ENCODE peak calls at places on chromosome 3, in four cellular contexts. S, X, N and H are unnamed samples. For H3K4me1, the result is how much of the 10 kb centered on the place peaks cover.

GRCh38 chr3:38327335-38328009 is 19.1 kb upstream of the XYLB start:
- DNase-seq in S (no peak), X (no peak), N (no peak), H (no peak)

GRCh38 chr3:56131976-56132590 is 336.2 kb downstream of the ERC2 start:
- DNase-seq in N (no peak), X (no peak), S (no peak), H (no peak)

GRCh38 chr3:15795563-15796308 is 2.0 kb downstream of the ANKRD28 start:
- DNase-seq in N (no peak), X (no peak), S (no peak), H (peak)

GRCh38 chr3:14441920-14442300 is 39.5 kb downstream of the SLC6A6 start:
- DNase-seq in N (no peak), X (no peak), S (no peak), H (no peak)

GRCh38 chr3:119965692-119966091 is 128.6 kb downstream of the GSK3B start:
- DNase-seq in S (no peak), X (no peak), N (no peak), H (no peak)

GRCh38 chr3:135803291-135803690 is 162.2 kb upstream of the PPP2R3A start:
- DNase-seq in X (no peak), S (no peak), N (no peak), H (no peak)

GRCh38 chr3:52117537-52117936 is 36.7 kb downstream of the POC1A start:
- DNase-seq in X (no peak), S (peak), N (no peak), H (no peak)

GRCh38 chr3:52056521-52056967 is at the start of gene DUSP7:
- DNase-seq in X (peak), S (peak), N (peak), H (peak)

GRCh38 chr3:174242311-174243041 is 616.7 kb upstream of the NAALADL2 start:
- DNase-seq in N (no peak), X (no peak), S (no peak), H (no peak)

GRCh38 chr3:64254443-64254842 is 29.2 kb upstream of the PRICKLE2 start:
- DNase-seq in S (no peak), N (no peak), X (no peak), H (no peak)
- H3K4me1 ChIP-seq in S (under half), N (under half), X (under half), H (under half)

DNA sequence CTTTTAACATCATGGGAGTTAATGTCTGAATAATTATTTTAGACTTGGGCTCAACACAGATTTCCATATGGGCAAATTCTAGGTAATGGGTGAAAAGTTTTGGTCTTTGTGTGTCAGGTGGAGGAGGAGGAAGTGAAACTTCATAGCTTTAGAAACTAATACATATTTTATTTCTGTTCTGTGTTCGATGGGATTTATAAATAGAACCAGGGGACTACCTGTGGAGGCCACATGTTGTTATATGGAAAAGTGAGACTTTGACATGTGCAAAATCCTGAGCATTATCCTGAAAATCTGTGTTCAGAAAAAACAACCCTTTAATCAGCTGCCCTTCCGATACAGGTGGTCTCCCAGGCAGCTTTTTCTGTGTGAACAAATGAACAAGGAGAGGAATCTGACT is 209.5 kb downstream of the SOX2 start:
- DNase-seq in S (no peak), N (no peak), X (no peak), H (no peak)
- H3K4me3 ChIP-seq in S (no peak), N (no peak), X (no peak), H (no peak)

GRCh38 chr3:188259191-188259590 is 105.2 kb downstream of the LPP start:
- DNase-seq in N (no peak), X (no peak), S (no peak), H (no peak)
- H3K4me1 ChIP-seq in N (under half), X (under half), S (under half), H (under half)

GRCh38 chr3:61899700-61900462 is 338.5 kb downstream of the PTPRG start:
- DNase-seq in N (no peak), X (no peak), S (no peak), H (no peak)
- H3K4me3 ChIP-seq in N (no peak), X (no peak), S (no peak), H (no peak)

DNA sequence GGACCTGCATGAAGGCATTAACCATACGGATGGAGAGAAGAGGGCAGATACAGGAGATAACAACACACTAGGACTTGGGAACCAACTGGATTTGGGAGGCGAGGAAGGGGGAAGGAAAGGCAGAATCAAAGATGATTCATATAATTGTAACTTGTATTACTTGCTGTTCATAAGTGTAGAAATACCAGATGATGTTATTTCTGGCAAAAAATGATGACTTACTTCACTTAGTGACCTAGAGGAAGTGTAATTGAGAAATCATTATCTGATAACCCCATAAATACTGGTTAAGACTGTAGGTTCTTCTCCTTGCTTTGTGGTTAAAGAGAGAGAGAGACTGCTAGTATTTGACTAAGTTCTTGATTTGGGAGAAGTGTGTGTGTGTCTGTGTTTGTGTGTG is 50.5 kb upstream of the GK5 start:
- DNase-seq in X (no peak), N (no peak), S (no peak), H (no peak)
- H3K4me1 ChIP-seq in X (under half), N (under half), S (under half), H (under half)

GRCh38 chr3:100401674-100402036 is 316 bp downstream of the LNP1 start:
- DNase-seq in X (no peak), N (peak), S (peak), H (no peak)

GRCh38 chr3:100402150-100402706 is 889 bp downstream of the LNP1 start:
- DNase-seq in X (no peak), S (no peak), N (no peak), H (no peak)

GRCh38 chr3:100400782-100401673 is at the start of the genes LNP1 and TOMM70:
- DNase-seq in S (peak), N (peak), X (peak), H (peak)

GRCh38 chr3:100407164-100407563 is 5.8 kb downstream of the LNP1 start:
- DNase-seq in N (no peak), S (no peak), X (no peak), H (no peak)

DNA sequence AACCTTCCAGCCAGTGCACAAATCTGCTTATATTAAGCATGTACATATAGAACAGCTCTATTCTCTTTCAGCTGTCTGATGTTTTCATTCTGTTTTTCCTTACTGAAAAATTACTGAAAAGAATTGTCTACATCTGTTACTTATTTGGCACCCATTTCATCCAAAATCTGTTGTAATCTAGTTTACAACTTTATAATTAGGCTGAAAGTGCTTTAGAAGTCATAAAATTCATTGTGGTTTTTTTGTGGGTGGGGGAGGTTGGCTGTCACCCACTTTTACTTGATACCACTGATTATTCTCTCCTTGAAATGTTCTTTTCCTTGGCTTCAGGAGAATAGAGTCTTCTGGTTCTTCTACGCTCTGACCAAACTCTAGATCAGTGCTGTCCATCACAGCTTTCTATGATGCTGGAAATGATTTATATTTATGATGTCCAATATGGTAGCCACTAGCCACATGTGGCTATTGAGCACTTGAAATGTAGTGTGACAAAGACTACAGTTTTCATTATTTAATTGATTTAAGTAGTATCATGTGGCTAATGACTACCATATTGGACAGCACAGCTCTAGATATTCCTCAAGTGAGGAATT is 2.7 kb downstream of the LNP1 start:
- DNase-seq in S (no peak), N (no peak), X (no peak), H (no peak)
- H3K4me3 ChIP-seq in S (no peak), N (no peak), X (no peak), H (no peak)

GRCh38 chr3:37243811-37244748 is 69.7 kb upstream of the LRRFIP2 start:
- DNase-seq in S (peak), X (peak), N (peak), H (peak)
- H3K4me1 ChIP-seq in S (half or more), X (under half), N (under half), H (half or more)